ENCODE peak calls at places on chromosomes 2 and 18, in seven cellular contexts. J, N, T, Z, M, A and F are unnamed samples.

GRCh38 chr18:26482567-26482966 is 65.8 kb downstream of the KCTD1 start:
- DNase-seq in J (no peak), N (no peak), T (no peak), Z (no peak), M (no peak), A (no peak), F (no peak)

GRCh38 chr2:47269316-47270232 is 114.5 kb upstream of the STPG4 start:
- DNase-seq in J (peak; percentile 99), N (no peak), T (peak; percentile 22), Z (peak; percentile 86), M (peak; percentile 84), A (peak; percentile 54), F (peak; percentile 32)

GRCh38 chr2:221635949-221636348 is 63.8 kb upstream of the EPHA4 start:
- DNase-seq in J (no peak), N (no peak), T (no peak), Z (no peak), M (no peak), A (no peak), F (no peak)

GRCh38 chr2:160194946-160195345 is 5.1 kb downstream of the ITGB6 start:
- DNase-seq in J (no peak), N (no peak), T (no peak), Z (no peak), M (no peak), A (no peak), F (no peak)

GRCh38 chr18:7158201-7158600 is 40.6 kb upstream of the LAMA1 start:
- DNase-seq in J (peak; percentile 58), N (no peak), T (no peak), Z (no peak), M (no peak), A (no peak), F (no peak)

GRCh38 chr2:88188741-88189140 is 18.6 kb downstream of the THNSL2 start:
- DNase-seq in J (peak; percentile 64), N (no peak), T (no peak), Z (no peak), M (no peak), A (no peak), F (no peak)

GRCh38 chr2:133765693-133766092 is 197.4 kb upstream of the NCKAP5 start:
- DNase-seq in J (no peak), N (no peak), T (no peak), Z (no peak), M (no peak), A (peak; percentile 52), F (peak; percentile 57)

GRCh38 chr2:183081908-183082307 is 3.4 kb downstream of the DUSP19 start:
- DNase-seq in J (peak; percentile 79), N (no peak), T (no peak), Z (no peak), M (no peak), A (peak; percentile 34), F (no peak)

GRCh38 chr18:8912348-8913057 is 190.0 kb upstream of the NDUFV2 start:
- DNase-seq in J (no peak), N (no peak), T (no peak), Z (no peak), M (no peak), A (no peak), F (no peak)

GRCh38 chr2:64540615-64541014 is 16.5 kb downstream of the AFTPH start:
- DNase-seq in J (no peak), N (no peak), T (no peak), Z (no peak), M (no peak), A (no peak), F (no peak)

GRCh38 chr2:124258481-124258880 is 233.4 kb downstream of the CNTNAP5 start:
- DNase-seq in J (peak; percentile 10), N (no peak), T (no peak), Z (no peak), M (no peak), A (no peak), F (no peak)

GRCh38 chr2:150916997-150917396 is 344.7 kb downstream of the RBM43 start:
- DNase-seq in J (peak; percentile 15), N (no peak), T (no peak), Z (no peak), M (no peak), A (no peak), F (no peak)

GRCh38 chr2:29423267-29423666 is 308.1 kb downstream of the CLIP4 start:
- DNase-seq in J (no peak), N (no peak), T (no peak), Z (no peak), M (no peak), A (no peak), F (no peak)

GRCh38 chr2:3267869-3268704 is 109.5 kb downstream of the EIPR1 start:
- DNase-seq in J (no peak), N (peak; percentile 14), T (no peak), Z (no peak), M (peak; percentile 52), A (no peak), F (no peak)

GRCh38 chr2:160322320-160322719 is 122.2 kb upstream of the ITGB6 start:
- DNase-seq in J (no peak), N (no peak), T (no peak), Z (no peak), M (no peak), A (no peak), F (no peak)

GRCh38 chr2:216086207-216086893 is 4.6 kb downstream of the TMEM169 start:
- DNase-seq in J (no peak), N (no peak), T (no peak), Z (no peak), M (no peak), A (no peak), F (no peak)

GRCh38 chr2:199223791-199224190 is 233.9 kb downstream of the SATB2 start:
- DNase-seq in J (peak; percentile 13), N (peak; percentile 7), T (no peak), Z (no peak), M (no peak), A (no peak), F (no peak)

GRCh38 chr2:238939074-238939473 is 91.2 kb downstream of the TWIST2 start:
- DNase-seq in J (peak; percentile 78), N (no peak), T (peak; percentile 36), Z (no peak), M (peak; percentile 85), A (no peak), F (no peak)

GRCh38 chr2:64854773-64855237 is 134.4 kb upstream of the SLC1A4 start:
- DNase-seq in J (peak; percentile 81), N (peak; percentile 86), T (no peak), Z (no peak), M (peak; percentile 72), A (peak; percentile 62), F (peak; percentile 45)

GRCh38 chr2:3208179-3208578 is 169.4 kb downstream of the EIPR1 start:
- DNase-seq in J (no peak), N (no peak), T (no peak), Z (no peak), M (no peak), A (no peak), F (no peak)

GRCh38 chr2:101874069-101874468 is 117.7 kb upstream of the IL1R2 start:
- DNase-seq in J (no peak), N (no peak), T (no peak), Z (no peak), M (no peak), A (no peak), F (no peak)

GRCh38 chr2:101870444-101870843 is 121.3 kb upstream of the IL1R2 start:
- DNase-seq in J (no peak), N (no peak), T (no peak), Z (no peak), M (no peak), A (no peak), F (no peak)

GRCh38 chr2:101871480-101871879 is 120.3 kb upstream of the IL1R2 start:
- DNase-seq in J (no peak), N (no peak), T (no peak), Z (no peak), M (no peak), A (no peak), F (no peak)

GRCh38 chr2:101872480-101872879 is 119.3 kb upstream of the IL1R2 start:
- DNase-seq in J (peak; percentile 44), N (no peak), T (no peak), Z (no peak), M (no peak), A (no peak), F (no peak)

GRCh38 chr2:101873543-101873942 is 118.2 kb upstream of the IL1R2 start:
- DNase-seq in J (no peak), N (no peak), T (no peak), Z (no peak), M (no peak), A (no peak), F (no peak)
- H3K27ac ChIP-seq in J (no peak overlapping the region), N (no peak overlapping the region), T (no peak overlapping the region), Z (no peak overlapping the region), M (no peak overlapping the region), A (no peak overlapping the region), F (no peak overlapping the region)

GRCh38 chr2:51293566-51294200 is 261.8 kb upstream of the NRXN1 start:
- DNase-seq in J (no peak), N (no peak), T (no peak), Z (no peak), M (no peak), A (no peak), F (no peak)
- H3K27ac ChIP-seq in J (no peak overlapping the region), N (no peak overlapping the region), T (no peak overlapping the region), Z (no peak overlapping the region), M (no peak overlapping the region), A (no peak overlapping the region), F (no peak overlapping the region)

DNA sequence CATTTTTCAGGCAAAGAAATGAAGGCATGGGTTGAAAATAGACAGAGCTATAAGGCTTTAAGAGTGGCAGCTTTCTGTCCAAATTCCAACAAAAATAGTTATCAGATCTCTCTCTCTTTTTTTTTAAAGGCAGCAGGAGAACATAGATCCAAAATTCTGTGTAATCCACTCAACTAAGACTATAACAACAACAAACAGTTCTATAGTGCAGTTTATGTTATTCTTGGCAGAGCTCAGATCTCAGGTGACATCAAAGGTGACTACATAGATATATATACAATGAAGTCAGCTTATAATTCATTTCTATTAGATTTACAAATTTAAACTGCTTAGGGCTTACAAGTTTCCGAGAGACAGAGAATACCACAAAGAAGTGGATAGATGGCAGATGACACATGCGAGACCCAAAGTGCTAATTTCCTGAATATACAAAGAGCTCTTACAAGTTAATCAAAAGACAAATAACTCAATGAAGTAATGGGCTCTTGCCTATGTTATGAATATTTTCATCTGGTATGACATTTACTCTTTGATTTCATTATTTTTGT is 223.2 kb downstream of the BCL2 start:
- DNase-seq in J (no peak), N (no peak), T (no peak), Z (no peak), M (no peak), A (no peak), F (no peak)
- H3K27ac ChIP-seq in J (no peak overlapping the region), N (peak overlapping the region; percentile 95), T (no peak overlapping the region), Z (no peak overlapping the region), M (no peak overlapping the region), A (no peak overlapping the region), F (no peak overlapping the region)

DNA sequence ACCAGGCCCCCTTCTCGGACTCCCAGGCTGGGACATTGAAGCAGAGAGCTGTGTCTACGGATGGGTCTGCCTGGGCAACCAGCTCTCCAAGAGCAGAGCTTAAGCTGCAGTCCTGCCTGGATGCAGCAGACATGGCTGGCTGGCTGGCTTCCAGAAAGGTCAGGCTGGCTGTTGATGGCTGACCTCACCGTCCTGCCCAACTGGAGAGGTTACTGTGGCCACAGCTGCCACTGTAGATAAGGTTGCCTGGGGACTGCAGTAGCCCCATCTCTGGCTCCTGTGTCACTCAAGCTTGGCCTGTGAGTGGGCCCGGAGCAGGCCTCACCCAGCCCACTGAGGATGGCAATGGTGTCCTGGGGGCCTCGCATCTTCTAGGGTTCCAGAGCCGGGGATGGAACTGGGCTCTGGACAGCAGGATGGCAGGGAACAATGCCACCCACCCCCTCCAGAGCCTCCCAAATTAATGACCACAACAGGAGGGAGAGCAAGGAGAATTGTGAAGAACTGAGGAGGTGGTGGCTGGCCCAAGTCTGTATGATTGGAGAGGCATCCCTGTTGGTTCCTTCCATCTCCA is 37.0 kb upstream of the FOSL2 start:
- DNase-seq in J (no peak), N (no peak), T (peak; percentile 77), Z (no peak), M (peak; percentile 87), A (peak; percentile 78), F (no peak)
- H3K27ac ChIP-seq in J (peak overlapping the region; percentile 43), N (no peak overlapping the region), T (peak overlapping the region; percentile 96), Z (peak overlapping the region; percentile 85), M (peak overlapping the region; percentile 90), A (peak overlapping the region; percentile 97), F (peak overlapping the region; percentile 70)